ENCODE peak calls at places on chromosomes 4 and X, in ten cellular contexts. One of them, this sample, is unnamed.

GRCh38 chr4:108788731-108789130 is 25.9 kb upstream of the ETNPPL start:
- DNase-seq in A549: no peak
- DNase-seq in epithelial cell of esophagus: no peak
- DNase-seq in GM23248: no peak
- DNase-seq in HFF-Myc: no peak
- DNase-seq in upper lobe of left lung: peak; percentile 44
- DNase-seq in cardiac muscle cell: no peak
- DNase-seq in heart left ventricle: no peak
- DNase-seq in NB4: no peak
- DNase-seq in HCT116: no peak
- DNase-seq in this sample: no peak

GRCh38 chrX:53095796-53096195 is 1.9 kb downstream of the KANTR start:
- DNase-seq in A549: no peak
- DNase-seq in epithelial cell of esophagus: no peak
- DNase-seq in GM23248: no peak
- DNase-seq in HFF-Myc: no peak
- DNase-seq in upper lobe of left lung: no peak
- DNase-seq in cardiac muscle cell: no peak
- DNase-seq in heart left ventricle: no peak
- DNase-seq in NB4: no peak
- DNase-seq in HCT116: no peak
- DNase-seq in this sample: no peak

GRCh38 chr4:82786004-82786400 is 12.6 kb downstream of the SCD5 start:
- DNase-seq in A549: no peak
- DNase-seq in epithelial cell of esophagus: peak; percentile 19
- DNase-seq in GM23248: peak; percentile 40
- DNase-seq in HFF-Myc: no peak
- DNase-seq in upper lobe of left lung: no peak
- DNase-seq in cardiac muscle cell: no peak
- DNase-seq in heart left ventricle: no peak
- DNase-seq in NB4: peak; percentile 12
- DNase-seq in HCT116: no peak
- DNase-seq in this sample: no peak

GRCh38 chr4:1413221-1413663 is 7.0 kb upstream of the NKX1-1 start:
- DNase-seq in A549: no peak
- DNase-seq in epithelial cell of esophagus: no peak
- DNase-seq in GM23248: no peak
- DNase-seq in HFF-Myc: no peak
- DNase-seq in upper lobe of left lung: no peak
- DNase-seq in cardiac muscle cell: no peak
- DNase-seq in heart left ventricle: no peak
- DNase-seq in NB4: no peak
- DNase-seq in HCT116: no peak
- DNase-seq in this sample: no peak

GRCh38 chrX:9676738-9677097 is 88.9 kb downstream of the GPR143 start:
- DNase-seq in A549: no peak
- DNase-seq in epithelial cell of esophagus: no peak
- DNase-seq in GM23248: no peak
- DNase-seq in HFF-Myc: no peak
- DNase-seq in upper lobe of left lung: no peak
- DNase-seq in cardiac muscle cell: no peak
- DNase-seq in heart left ventricle: no peak
- DNase-seq in NB4: no peak
- DNase-seq in HCT116: no peak
- DNase-seq in this sample: no peak

GRCh38 chrX:54029543-54030143 is 14.6 kb downstream of the PHF8 start:
- DNase-seq in A549: no peak
- DNase-seq in epithelial cell of esophagus: peak; percentile 60
- DNase-seq in GM23248: no peak
- DNase-seq in HFF-Myc: no peak
- DNase-seq in upper lobe of left lung: no peak
- DNase-seq in cardiac muscle cell: no peak
- DNase-seq in heart left ventricle: no peak
- DNase-seq in NB4: no peak
- DNase-seq in HCT116: no peak
- DNase-seq in this sample: no peak

GRCh38 chr4:167052631-167053085 is 181.6 kb downstream of the SPOCK3 start:
- DNase-seq in A549: no peak
- DNase-seq in epithelial cell of esophagus: no peak
- DNase-seq in GM23248: no peak
- DNase-seq in HFF-Myc: no peak
- DNase-seq in upper lobe of left lung: no peak
- DNase-seq in cardiac muscle cell: no peak
- DNase-seq in heart left ventricle: no peak
- DNase-seq in NB4: no peak
- DNase-seq in HCT116: no peak
- DNase-seq in this sample: no peak

GRCh38 chr4:23320881-23321612 is 568.8 kb downstream of the PPARGC1A start:
- DNase-seq in A549: no peak
- DNase-seq in epithelial cell of esophagus: no peak
- DNase-seq in GM23248: no peak
- DNase-seq in HFF-Myc: no peak
- DNase-seq in upper lobe of left lung: no peak
- DNase-seq in cardiac muscle cell: no peak
- DNase-seq in heart left ventricle: no peak
- DNase-seq in NB4: no peak
- DNase-seq in HCT116: no peak
- DNase-seq in this sample: no peak

GRCh38 chrX:16023790-16024734 is 99.3 kb upstream of the GRPR start:
- DNase-seq in A549: peak; percentile 79
- DNase-seq in epithelial cell of esophagus: peak; percentile 75
- DNase-seq in GM23248: peak; percentile 72
- DNase-seq in HFF-Myc: no peak
- DNase-seq in upper lobe of left lung: no peak
- DNase-seq in cardiac muscle cell: no peak
- DNase-seq in heart left ventricle: no peak
- DNase-seq in NB4: no peak
- DNase-seq in HCT116: peak; percentile 65
- DNase-seq in this sample: no peak

GRCh38 chr4:181690498-181690897 is 552.7 kb upstream of the TENM3 start:
- DNase-seq in A549: no peak
- DNase-seq in epithelial cell of esophagus: no peak
- DNase-seq in GM23248: no peak
- DNase-seq in HFF-Myc: no peak
- DNase-seq in upper lobe of left lung: no peak
- DNase-seq in cardiac muscle cell: no peak
- DNase-seq in heart left ventricle: no peak
- DNase-seq in NB4: no peak
- DNase-seq in HCT116: no peak
- DNase-seq in this sample: no peak

GRCh38 chr4:138645289-138645688 is 370.3 kb upstream of the NOCT start:
- DNase-seq in A549: no peak
- DNase-seq in epithelial cell of esophagus: peak; percentile 49
- DNase-seq in GM23248: peak; percentile 37
- DNase-seq in HFF-Myc: no peak
- DNase-seq in upper lobe of left lung: no peak
- DNase-seq in cardiac muscle cell: no peak
- DNase-seq in heart left ventricle: no peak
- DNase-seq in NB4: no peak
- DNase-seq in HCT116: no peak
- DNase-seq in this sample: no peak

GRCh38 chr4:159360549-159360948 is 257.7 kb downstream of the RAPGEF2 start:
- DNase-seq in A549: no peak
- DNase-seq in epithelial cell of esophagus: peak; percentile 81
- DNase-seq in GM23248: peak; percentile 95
- DNase-seq in HFF-Myc: peak; percentile 62
- DNase-seq in upper lobe of left lung: no peak
- DNase-seq in cardiac muscle cell: no peak
- DNase-seq in heart left ventricle: no peak
- DNase-seq in NB4: no peak
- DNase-seq in HCT116: no peak
- DNase-seq in this sample: peak; percentile 80

GRCh38 chr4:7708238-7708637 is 231.4 kb downstream of the AFAP1 start:
- DNase-seq in A549: no peak
- DNase-seq in epithelial cell of esophagus: no peak
- DNase-seq in GM23248: no peak
- DNase-seq in HFF-Myc: no peak
- DNase-seq in upper lobe of left lung: no peak
- DNase-seq in cardiac muscle cell: no peak
- DNase-seq in heart left ventricle: no peak
- DNase-seq in NB4: no peak
- DNase-seq in HCT116: no peak
- DNase-seq in this sample: no peak

GRCh38 chr4:103046416-103047290 is 27.1 kb upstream of the SLC9B1 start:
- DNase-seq in A549: peak; percentile 50
- DNase-seq in epithelial cell of esophagus: peak; percentile 62
- DNase-seq in GM23248: peak; percentile 60
- DNase-seq in HFF-Myc: no peak
- DNase-seq in upper lobe of left lung: no peak
- DNase-seq in cardiac muscle cell: peak; percentile 63
- DNase-seq in heart left ventricle: no peak
- DNase-seq in NB4: peak; percentile 57
- DNase-seq in HCT116: peak; percentile 19
- DNase-seq in this sample: no peak

GRCh38 chr4:183906736-183907651 is 1.9 kb downstream of the STOX2 start:
- DNase-seq in A549: no peak
- DNase-seq in epithelial cell of esophagus: no peak
- DNase-seq in GM23248: peak; percentile 2
- DNase-seq in HFF-Myc: no peak
- DNase-seq in upper lobe of left lung: peak; percentile 80
- DNase-seq in cardiac muscle cell: peak; percentile 53
- DNase-seq in heart left ventricle: peak; percentile 15
- DNase-seq in NB4: no peak
- DNase-seq in HCT116: no peak
- DNase-seq in this sample: no peak

GRCh38 chr4:77854431-77855111 is 8.1 kb upstream of the MRPL1 start:
- DNase-seq in A549: no peak
- DNase-seq in epithelial cell of esophagus: peak; percentile 62
- DNase-seq in GM23248: no peak
- DNase-seq in HFF-Myc: no peak
- DNase-seq in upper lobe of left lung: no peak
- DNase-seq in cardiac muscle cell: no peak
- DNase-seq in heart left ventricle: no peak
- DNase-seq in NB4: no peak
- DNase-seq in HCT116: no peak
- DNase-seq in this sample: no peak

GRCh38 chrX:37644381-37645305 is 40.9 kb upstream of the XK start:
- DNase-seq in A549: no peak
- DNase-seq in epithelial cell of esophagus: peak; percentile 91
- DNase-seq in GM23248: no peak
- DNase-seq in HFF-Myc: no peak
- DNase-seq in upper lobe of left lung: no peak
- DNase-seq in cardiac muscle cell: no peak
- DNase-seq in heart left ventricle: no peak
- DNase-seq in NB4: no peak
- DNase-seq in HCT116: no peak
- DNase-seq in this sample: no peak

GRCh38 chrX:37638047-37638446 is 47.5 kb upstream of the XK start:
- DNase-seq in A549: no peak
- DNase-seq in epithelial cell of esophagus: no peak
- DNase-seq in GM23248: no peak
- DNase-seq in HFF-Myc: no peak
- DNase-seq in upper lobe of left lung: no peak
- DNase-seq in cardiac muscle cell: no peak
- DNase-seq in heart left ventricle: no peak
- DNase-seq in NB4: no peak
- DNase-seq in HCT116: no peak
- DNase-seq in this sample: no peak

DNA sequence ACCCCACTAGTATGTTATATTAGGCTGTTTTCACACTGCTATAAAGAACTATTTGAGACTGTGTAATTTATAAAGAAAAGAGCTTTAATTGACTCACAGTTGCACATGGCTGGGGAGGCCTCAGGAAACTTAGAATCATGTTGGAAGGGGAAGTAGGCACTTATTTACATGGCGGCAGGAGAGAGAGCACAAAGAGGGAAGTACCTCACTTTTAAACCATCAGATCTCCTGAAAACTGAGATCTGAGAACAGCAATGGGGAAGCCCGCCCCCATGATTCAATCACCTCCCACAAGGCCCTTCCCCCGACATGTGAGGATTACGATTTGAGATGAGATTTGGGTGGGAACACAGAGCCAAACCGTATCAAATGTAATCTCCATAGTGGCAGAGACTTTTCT is 45.4 kb upstream of the XK start:
- DNase-seq in A549: no peak
- DNase-seq in epithelial cell of esophagus: no peak
- DNase-seq in GM23248: no peak
- DNase-seq in HFF-Myc: no peak
- DNase-seq in upper lobe of left lung: no peak
- DNase-seq in cardiac muscle cell: no peak
- DNase-seq in heart left ventricle: no peak
- DNase-seq in NB4: peak; percentile 23
- DNase-seq in HCT116: no peak
- DNase-seq in this sample: no peak
- H3K4me3 ChIP-seq in A549: no peak overlapping the region
- H3K4me3 ChIP-seq in epithelial cell of esophagus: no peak overlapping the region
- H3K4me3 ChIP-seq in GM23248: no peak overlapping the region
- H3K4me3 ChIP-seq in HFF-Myc: no peak overlapping the region
- H3K4me3 ChIP-seq in upper lobe of left lung: no peak overlapping the region
- H3K4me3 ChIP-seq in cardiac muscle cell: no peak overlapping the region
- H3K4me3 ChIP-seq in heart left ventricle: no peak overlapping the region
- H3K4me3 ChIP-seq in NB4: no peak overlapping the region
- H3K4me3 ChIP-seq in HCT116: no peak overlapping the region
- H3K4me3 ChIP-seq in this sample: no peak overlapping the region

DNA sequence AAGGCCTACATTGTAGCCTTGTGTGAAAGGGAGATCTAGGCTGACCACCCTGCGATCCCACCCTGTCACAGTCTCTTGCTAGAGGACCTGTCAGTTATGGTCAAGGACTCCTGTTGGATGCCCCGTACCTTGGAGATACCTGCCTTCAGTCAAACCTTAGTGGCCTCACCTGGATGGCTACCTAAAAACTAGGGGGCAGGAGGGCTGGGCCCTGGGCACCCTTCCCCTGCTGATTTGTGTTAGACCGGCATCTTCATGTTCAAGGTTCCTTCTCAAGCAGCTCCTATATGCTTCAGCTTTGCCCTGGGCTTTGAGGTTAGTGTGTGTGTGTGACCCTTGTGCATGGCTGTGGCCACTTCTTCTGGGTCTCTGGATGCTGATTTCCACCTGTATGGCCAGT is 35.3 kb downstream of the CCKAR start:
- DNase-seq in A549: no peak
- DNase-seq in epithelial cell of esophagus: no peak
- DNase-seq in GM23248: no peak
- DNase-seq in HFF-Myc: no peak
- DNase-seq in upper lobe of left lung: no peak
- DNase-seq in cardiac muscle cell: no peak
- DNase-seq in heart left ventricle: no peak
- DNase-seq in NB4: no peak
- DNase-seq in HCT116: no peak
- DNase-seq in this sample: no peak
- H3K4me3 ChIP-seq in A549: no peak overlapping the region
- H3K4me3 ChIP-seq in epithelial cell of esophagus: no peak overlapping the region
- H3K4me3 ChIP-seq in GM23248: no peak overlapping the region
- H3K4me3 ChIP-seq in HFF-Myc: no peak overlapping the region
- H3K4me3 ChIP-seq in upper lobe of left lung: no peak overlapping the region
- H3K4me3 ChIP-seq in cardiac muscle cell: no peak overlapping the region
- H3K4me3 ChIP-seq in heart left ventricle: no peak overlapping the region
- H3K4me3 ChIP-seq in NB4: no peak overlapping the region
- H3K4me3 ChIP-seq in HCT116: no peak overlapping the region
- H3K4me3 ChIP-seq in this sample: no peak overlapping the region

GRCh38 chrX:77892887-77893286 is 2.3 kb downstream of the MAGT1 start:
- DNase-seq in A549: no peak
- DNase-seq in epithelial cell of esophagus: no peak
- DNase-seq in GM23248: no peak
- DNase-seq in HFF-Myc: no peak
- DNase-seq in upper lobe of left lung: no peak
- DNase-seq in cardiac muscle cell: no peak
- DNase-seq in heart left ventricle: no peak
- DNase-seq in NB4: no peak
- DNase-seq in HCT116: no peak
- DNase-seq in this sample: no peak
- H3K4me3 ChIP-seq in A549: no peak overlapping the region
- H3K4me3 ChIP-seq in epithelial cell of esophagus: no peak overlapping the region
- H3K4me3 ChIP-seq in GM23248: no peak overlapping the region
- H3K4me3 ChIP-seq in HFF-Myc: no peak overlapping the region
- H3K4me3 ChIP-seq in upper lobe of left lung: no peak overlapping the region
- H3K4me3 ChIP-seq in cardiac muscle cell: no peak overlapping the region
- H3K4me3 ChIP-seq in heart left ventricle: no peak overlapping the region
- H3K4me3 ChIP-seq in NB4: peak overlapping the region; percentile 94
- H3K4me3 ChIP-seq in HCT116: no peak overlapping the region
- H3K4me3 ChIP-seq in this sample: no peak overlapping the region

GRCh38 chr4:120555058-120555457 is 367.5 kb downstream of the PRDM5 start:
- DNase-seq in A549: no peak
- DNase-seq in epithelial cell of esophagus: no peak
- DNase-seq in GM23248: no peak
- DNase-seq in HFF-Myc: no peak
- DNase-seq in upper lobe of left lung: no peak
- DNase-seq in cardiac muscle cell: peak; percentile 47
- DNase-seq in heart left ventricle: peak; percentile 8
- DNase-seq in NB4: no peak
- DNase-seq in HCT116: no peak
- DNase-seq in this sample: no peak
- H3K4me3 ChIP-seq in A549: no peak overlapping the region
- H3K4me3 ChIP-seq in epithelial cell of esophagus: no peak overlapping the region
- H3K4me3 ChIP-seq in GM23248: no peak overlapping the region
- H3K4me3 ChIP-seq in HFF-Myc: no peak overlapping the region
- H3K4me3 ChIP-seq in upper lobe of left lung: no peak overlapping the region
- H3K4me3 ChIP-seq in cardiac muscle cell: no peak overlapping the region
- H3K4me3 ChIP-seq in heart left ventricle: no peak overlapping the region
- H3K4me3 ChIP-seq in NB4: no peak overlapping the region
- H3K4me3 ChIP-seq in HCT116: no peak overlapping the region
- H3K4me3 ChIP-seq in this sample: no peak overlapping the region